ENCODE peak calls at places on chromosomes 11 and 22, in ten cellular contexts. R, B, L, H, X, K, V, O, T and G are unnamed samples.

GRCh38 chr11:109371444-109372176 is 50.4 kb upstream of the C11orf87 start:
- DNase-seq in B (no peak), O (no peak), K (no peak), X (no peak), L (peak), V (peak), T (no peak), R (no peak), H (no peak), G (no peak)

GRCh38 chr22:31867386-31868153 is 76.8 kb upstream of the YWHAH start:
- DNase-seq in B (no peak), L (no peak), T (no peak), H (no peak), R (no peak), O (no peak), K (no peak), X (no peak), V (no peak), G (no peak)

GRCh38 chr11:113818426-113818825 is 38.8 kb downstream of the CLDN25 start:
- DNase-seq in R (no peak), O (no peak), X (no peak), B (no peak), K (no peak), V (peak), H (no peak), T (no peak), L (no peak), G (no peak)

GRCh38 chr11:95419915-95420314 is 188.9 kb upstream of the SESN3 start:
- DNase-seq in X (no peak), T (no peak), K (no peak), R (no peak), V (peak), B (no peak), H (no peak), O (peak), L (no peak), G (no peak)

GRCh38 chr11:117412653-117413275 is 85.1 kb downstream of the CEP164 start:
- DNase-seq in X (no peak), R (no peak), K (no peak), H (no peak), B (no peak), T (no peak), L (no peak), O (no peak), V (no peak), G (no peak)

GRCh38 chr11:11968511-11969280 is 39.7 kb downstream of the DKK3 start:
- DNase-seq in X (no peak), T (no peak), V (peak), H (no peak), R (no peak), O (no peak), L (no peak), K (peak), B (no peak), G (no peak)

GRCh38 chr11:14904745-14905103 is 12.7 kb upstream of the CYP2R1 start:
- DNase-seq in T (no peak), X (peak), R (peak), H (no peak), B (peak), L (peak), K (no peak), V (peak), O (no peak), G (peak)

GRCh38 chr22:46617250-46618103 is 2.7 kb upstream of the GRAMD4 start:
- DNase-seq in H (no peak), R (no peak), K (no peak), L (no peak), O (no peak), B (no peak), V (no peak), T (no peak), X (peak), G (no peak)

GRCh38 chr11:111047376-111047775 is 198.1 kb upstream of the POU2AF2 start:
- DNase-seq in K (no peak), V (peak), L (no peak), X (no peak), B (peak), O (no peak), T (no peak), H (no peak), R (no peak), G (no peak)

GRCh38 chr11:71551711-71552110 is 3.5 kb downstream of the KRTAP5-9 start:
- DNase-seq in K (no peak), B (no peak), T (no peak), X (no peak), H (no peak), O (no peak), V (no peak), L (no peak), R (no peak), G (no peak)

GRCh38 chr22:17982572-17983141 is 41.7 kb downstream of the MICAL3 start:
- DNase-seq in T (no peak), K (no peak), O (no peak), V (no peak), H (no peak), X (no peak), L (no peak), R (no peak), B (no peak), G (no peak)

GRCh38 chr11:69074786-69075185 is 26.1 kb downstream of the TPCN2 start:
- DNase-seq in K (no peak), R (no peak), X (no peak), V (peak), O (no peak), L (no peak), H (no peak), T (no peak), B (no peak), G (no peak)

GRCh38 chr11:105767945-105768344 is 158.1 kb downstream of the GRIA4 start:
- DNase-seq in R (no peak), V (no peak), H (no peak), O (no peak), K (no peak), B (no peak), T (no peak), X (no peak), L (no peak), G (no peak)

GRCh38 chr11:117188620-117189081 is 10.1 kb downstream of the SIDT2 start:
- DNase-seq in T (no peak), O (no peak), X (no peak), R (no peak), V (no peak), H (no peak), K (no peak), L (no peak), B (no peak), G (no peak)

GRCh38 chr11:94910779-94911178 is 62.6 kb downstream of the CWC15 start:
- DNase-seq in T (no peak), V (peak), X (no peak), K (no peak), L (no peak), B (no peak), H (no peak), R (no peak), O (peak), G (no peak)